ENCODE peak calls at places on chromosomes 5 and 9, in nine cellular contexts. One of them, this sample, is unnamed.

GRCh38 chr5:84215521-84215920 is 169.2 kb downstream of the EDIL3 start:
- DNase-seq in astrocyte: no peak
- DNase-seq in fibroblast of lung: no peak
- DNase-seq in AG04450: no peak
- DNase-seq in uterus: no peak
- DNase-seq in transverse colon: no peak
- DNase-seq in mammary epithelial cell: peak; percentile 57
- DNase-seq in tibial artery: no peak
- DNase-seq in A549: no peak
- DNase-seq in this sample: no peak

GRCh38 chr5:12392246-12392645 is 488.0 kb upstream of the CTNND2 start:
- DNase-seq in astrocyte: peak; percentile 53
- DNase-seq in fibroblast of lung: no peak
- DNase-seq in AG04450: no peak
- DNase-seq in uterus: no peak
- DNase-seq in transverse colon: no peak
- DNase-seq in mammary epithelial cell: no peak
- DNase-seq in tibial artery: no peak
- DNase-seq in A549: no peak
- DNase-seq in this sample: no peak

GRCh38 chr9:112112941-112113399 is 62.1 kb downstream of the SUSD1 start:
- DNase-seq in astrocyte: no peak
- DNase-seq in fibroblast of lung: peak; percentile 2
- DNase-seq in AG04450: no peak
- DNase-seq in uterus: no peak
- DNase-seq in transverse colon: peak; percentile 49
- DNase-seq in mammary epithelial cell: peak; percentile 85
- DNase-seq in tibial artery: no peak
- DNase-seq in A549: peak; percentile 51
- DNase-seq in this sample: peak; percentile 64

GRCh38 chr5:131944700-131945550 is 538 bp downstream of the MEIKIN start:
- DNase-seq in astrocyte: no peak
- DNase-seq in fibroblast of lung: no peak
- DNase-seq in AG04450: no peak
- DNase-seq in uterus: no peak
- DNase-seq in transverse colon: no peak
- DNase-seq in mammary epithelial cell: no peak
- DNase-seq in tibial artery: no peak
- DNase-seq in A549: no peak
- DNase-seq in this sample: no peak

GRCh38 chr5:150057511-150057910 is 28.8 kb downstream of the CSF1R start:
- DNase-seq in astrocyte: no peak
- DNase-seq in fibroblast of lung: no peak
- DNase-seq in AG04450: no peak
- DNase-seq in uterus: no peak
- DNase-seq in transverse colon: no peak
- DNase-seq in mammary epithelial cell: no peak
- DNase-seq in tibial artery: no peak
- DNase-seq in A549: no peak
- DNase-seq in this sample: no peak

GRCh38 chr9:118962426-118962825 is 406.8 kb downstream of the BRINP1 start:
- DNase-seq in astrocyte: peak; percentile 75
- DNase-seq in fibroblast of lung: no peak
- DNase-seq in AG04450: no peak
- DNase-seq in uterus: no peak
- DNase-seq in transverse colon: no peak
- DNase-seq in mammary epithelial cell: no peak
- DNase-seq in tibial artery: no peak
- DNase-seq in A549: no peak
- DNase-seq in this sample: no peak

GRCh38 chr5:148798786-148799185 is 27.6 kb upstream of the ADRB2 start:
- DNase-seq in astrocyte: no peak
- DNase-seq in fibroblast of lung: no peak
- DNase-seq in AG04450: no peak
- DNase-seq in uterus: no peak
- DNase-seq in transverse colon: no peak
- DNase-seq in mammary epithelial cell: no peak
- DNase-seq in tibial artery: no peak
- DNase-seq in A549: no peak
- DNase-seq in this sample: no peak

GRCh38 chr5:32059779-32060178 is 114.3 kb downstream of the GOLPH3 start:
- DNase-seq in astrocyte: peak; percentile 36
- DNase-seq in fibroblast of lung: no peak
- DNase-seq in AG04450: no peak
- DNase-seq in uterus: no peak
- DNase-seq in transverse colon: no peak
- DNase-seq in mammary epithelial cell: peak; percentile 94
- DNase-seq in tibial artery: no peak
- DNase-seq in A549: peak; percentile 64
- DNase-seq in this sample: no peak

GRCh38 chr5:176899296-176899891 is at the start of gene HK3:
- DNase-seq in astrocyte: no peak
- DNase-seq in fibroblast of lung: no peak
- DNase-seq in AG04450: no peak
- DNase-seq in uterus: no peak
- DNase-seq in transverse colon: no peak
- DNase-seq in mammary epithelial cell: no peak
- DNase-seq in tibial artery: no peak
- DNase-seq in A549: no peak
- DNase-seq in this sample: no peak

GRCh38 chr9:30982301-30982700 is 1402.1 kb upstream of the ACO1 start:
- DNase-seq in astrocyte: no peak
- DNase-seq in fibroblast of lung: no peak
- DNase-seq in AG04450: no peak
- DNase-seq in uterus: no peak
- DNase-seq in transverse colon: no peak
- DNase-seq in mammary epithelial cell: no peak
- DNase-seq in tibial artery: no peak
- DNase-seq in A549: no peak
- DNase-seq in this sample: no peak
- H3K4me3 ChIP-seq in astrocyte: no peak overlapping the region
- H3K4me3 ChIP-seq in fibroblast of lung: no peak overlapping the region
- H3K4me3 ChIP-seq in AG04450: no peak overlapping the region
- H3K4me3 ChIP-seq in uterus: no peak overlapping the region
- H3K4me3 ChIP-seq in transverse colon: no peak overlapping the region
- H3K4me3 ChIP-seq in mammary epithelial cell: no peak overlapping the region
- H3K4me3 ChIP-seq in tibial artery: no peak overlapping the region
- H3K4me3 ChIP-seq in A549: no peak overlapping the region
- H3K4me3 ChIP-seq in this sample: no peak overlapping the region

GRCh38 chr9:133715866-133716563 is 22.1 kb downstream of the SARDH start:
- DNase-seq in astrocyte: peak; percentile 21
- DNase-seq in fibroblast of lung: peak; percentile 31
- DNase-seq in AG04450: no peak
- DNase-seq in uterus: no peak
- DNase-seq in transverse colon: no peak
- DNase-seq in mammary epithelial cell: no peak
- DNase-seq in tibial artery: peak; percentile 62
- DNase-seq in A549: no peak
- DNase-seq in this sample: peak; percentile 27
- H3K27ac ChIP-seq in astrocyte: peak overlapping the region; percentile 79
- H3K27ac ChIP-seq in fibroblast of lung: peak overlapping the region; percentile 52
- H3K27ac ChIP-seq in AG04450: no peak overlapping the region
- H3K27ac ChIP-seq in uterus: no peak overlapping the region
- H3K27ac ChIP-seq in transverse colon: peak overlapping the region; percentile 19
- H3K27ac ChIP-seq in mammary epithelial cell: no peak overlapping the region
- H3K27ac ChIP-seq in tibial artery: no peak overlapping the region
- H3K27ac ChIP-seq in A549: no peak overlapping the region
- H3K27ac ChIP-seq in this sample: peak overlapping the region; percentile 93

DNA sequence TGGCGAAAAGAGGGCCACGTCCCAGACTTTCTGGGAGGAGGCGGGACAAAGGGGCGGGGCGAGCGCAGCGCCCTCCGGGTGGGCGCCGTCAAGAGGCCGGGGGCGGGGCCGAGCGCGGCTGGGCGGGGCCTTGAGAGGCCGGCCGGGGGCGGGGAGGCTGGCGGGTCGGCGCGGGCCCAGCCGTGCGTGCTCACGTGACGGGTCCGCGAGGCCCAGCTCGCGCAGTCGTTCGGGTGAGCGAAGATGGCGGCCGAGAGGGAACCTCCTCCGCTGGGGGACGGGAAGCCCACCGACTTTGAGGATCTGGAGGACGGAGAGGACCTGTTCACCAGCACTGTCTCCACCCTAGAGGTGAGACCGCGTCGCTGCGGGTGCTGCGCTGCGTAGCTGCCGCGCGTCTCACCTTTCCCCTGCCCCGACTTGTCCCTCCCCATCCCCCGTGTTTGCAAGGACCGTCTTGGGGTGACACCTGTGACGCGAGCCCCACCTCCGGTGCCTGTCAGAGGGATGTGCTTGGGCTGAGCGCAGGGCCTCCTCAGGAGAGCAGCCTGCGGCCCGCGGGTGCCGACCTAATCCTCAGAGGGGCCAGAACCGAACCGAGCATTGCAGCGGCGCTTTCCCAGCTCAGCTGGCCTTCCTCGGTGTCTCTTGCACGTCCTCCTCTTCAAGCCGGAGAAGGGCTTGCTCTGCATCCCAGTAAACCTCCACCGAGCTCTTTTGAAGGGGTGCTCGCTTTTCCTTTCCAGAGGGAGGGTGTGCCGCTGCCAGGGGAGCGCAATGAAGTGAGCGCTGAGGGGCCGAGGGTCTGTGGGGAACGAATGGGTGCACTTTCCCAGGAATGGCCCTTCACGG is at the start of gene SNX2:
- DNase-seq in astrocyte: peak; percentile 60
- DNase-seq in fibroblast of lung: peak; percentile 85
- DNase-seq in AG04450: peak; percentile 46
- DNase-seq in uterus: peak; percentile 91
- DNase-seq in transverse colon: peak; percentile 96
- DNase-seq in mammary epithelial cell: peak; percentile 78
- DNase-seq in tibial artery: peak; percentile 97
- DNase-seq in A549: peak; percentile 59
- DNase-seq in this sample: peak; percentile 78
- TF ChIP-seq CTCF in astrocyte: no peak
- TF ChIP-seq CTCF in fibroblast of lung: no peak
- TF ChIP-seq CTCF in AG04450: peak; percentile 14
- TF ChIP-seq CTCF in uterus: no peak
- TF ChIP-seq CTCF in transverse colon: peak; percentile 12
- TF ChIP-seq CTCF in mammary epithelial cell: peak; percentile 41
- TF ChIP-seq CTCF in tibial artery: peak; percentile 26
- TF ChIP-seq CTCF in A549: no peak
- TF ChIP-seq CTCF in this sample: peak; percentile 42

GRCh38 chr5:14153932-14154646 is 10.9 kb downstream of the TRIO start:
- DNase-seq in astrocyte: peak; percentile 87
- DNase-seq in fibroblast of lung: peak; percentile 85
- DNase-seq in AG04450: no peak
- DNase-seq in uterus: peak; percentile 81
- DNase-seq in transverse colon: peak; percentile 78
- DNase-seq in mammary epithelial cell: peak; percentile 58
- DNase-seq in tibial artery: peak; percentile 89
- DNase-seq in A549: no peak
- DNase-seq in this sample: peak; percentile 82
- H3K4me3 ChIP-seq in astrocyte: peak overlapping the region; percentile 18
- H3K4me3 ChIP-seq in fibroblast of lung: peak overlapping the region; percentile 19
- H3K4me3 ChIP-seq in AG04450: peak overlapping the region; percentile 39
- H3K4me3 ChIP-seq in uterus: no peak overlapping the region
- H3K4me3 ChIP-seq in transverse colon: no peak overlapping the region
- H3K4me3 ChIP-seq in mammary epithelial cell: no peak overlapping the region
- H3K4me3 ChIP-seq in tibial artery: no peak overlapping the region
- H3K4me3 ChIP-seq in A549: peak overlapping the region; percentile 6
- H3K4me3 ChIP-seq in this sample: peak overlapping the region; percentile 22

DNA sequence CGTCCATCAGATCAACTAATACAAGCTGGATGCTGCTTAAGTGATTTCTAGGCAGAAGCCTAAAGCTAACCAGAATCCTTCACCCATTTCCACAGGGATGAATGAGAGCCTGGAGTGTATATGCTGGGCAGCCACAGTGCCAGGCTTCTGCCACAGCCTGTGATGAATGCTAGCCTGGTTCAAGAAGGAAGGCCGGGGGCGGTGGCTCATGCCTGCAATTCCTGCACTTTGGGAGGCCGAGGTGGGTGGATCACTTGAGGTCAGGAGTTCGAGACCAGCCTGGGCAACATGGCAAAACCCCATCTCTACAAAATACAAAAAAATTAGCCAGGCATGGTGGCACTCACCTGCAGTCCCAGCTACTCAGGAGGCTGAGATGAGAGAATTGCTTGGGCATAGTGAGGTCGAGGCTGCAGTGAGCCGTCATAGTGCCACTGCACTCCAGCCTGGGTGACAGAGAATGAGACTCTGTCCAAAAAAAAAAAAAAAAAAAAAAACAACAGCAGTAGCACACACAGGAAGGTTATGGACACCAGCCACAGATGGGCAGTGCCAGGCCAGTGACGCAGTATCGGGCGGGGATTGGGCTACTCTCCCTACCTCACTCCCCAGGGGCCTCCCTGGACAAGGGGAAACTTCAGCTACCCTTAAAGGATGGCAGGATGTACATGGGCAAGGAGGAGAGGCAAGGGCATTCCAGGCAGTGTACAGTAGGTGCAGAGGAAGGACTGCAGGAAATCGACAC is 23.1 kb upstream of the HMCN2 start:
- DNase-seq in astrocyte: no peak
- DNase-seq in fibroblast of lung: no peak
- DNase-seq in AG04450: no peak
- DNase-seq in uterus: no peak
- DNase-seq in transverse colon: no peak
- DNase-seq in mammary epithelial cell: no peak
- DNase-seq in tibial artery: no peak
- DNase-seq in A549: no peak
- DNase-seq in this sample: no peak
- H3K27ac ChIP-seq in astrocyte: no peak overlapping the region
- H3K27ac ChIP-seq in fibroblast of lung: no peak overlapping the region
- H3K27ac ChIP-seq in AG04450: no peak overlapping the region
- H3K27ac ChIP-seq in uterus: no peak overlapping the region
- H3K27ac ChIP-seq in transverse colon: no peak overlapping the region
- H3K27ac ChIP-seq in mammary epithelial cell: no peak overlapping the region
- H3K27ac ChIP-seq in tibial artery: no peak overlapping the region
- H3K27ac ChIP-seq in A549: peak overlapping the region; percentile 60
- H3K27ac ChIP-seq in this sample: no peak overlapping the region

DNA sequence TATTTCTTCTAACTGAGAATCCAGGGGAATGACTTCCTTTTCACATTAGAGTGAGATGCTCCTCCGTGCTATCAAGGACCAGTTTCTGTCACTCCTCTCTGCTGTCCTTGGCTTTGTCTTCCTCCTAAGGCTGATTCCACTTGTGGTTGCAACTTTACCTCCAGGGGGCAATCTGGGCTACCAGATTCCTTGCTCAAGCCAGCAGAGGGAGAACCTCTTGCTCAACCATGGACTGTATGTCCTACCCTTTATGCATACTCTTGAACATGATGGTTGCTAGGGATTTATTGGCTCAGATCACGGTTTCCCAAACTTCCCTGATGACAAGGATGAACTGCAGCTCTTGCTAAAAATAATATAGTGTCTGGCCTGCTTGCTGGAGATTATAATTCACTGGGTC is 24.0 kb downstream of the NNT start:
- DNase-seq in astrocyte: no peak
- DNase-seq in fibroblast of lung: peak; percentile 79
- DNase-seq in AG04450: no peak
- DNase-seq in uterus: no peak
- DNase-seq in transverse colon: peak; percentile 15
- DNase-seq in mammary epithelial cell: peak; percentile 50
- DNase-seq in tibial artery: no peak
- DNase-seq in A549: peak; percentile 68
- DNase-seq in this sample: peak; percentile 62
- TF ChIP-seq CTCF in astrocyte: peak; percentile 50
- TF ChIP-seq CTCF in fibroblast of lung: peak; percentile 63
- TF ChIP-seq CTCF in AG04450: peak; percentile 76
- TF ChIP-seq CTCF in uterus: no peak
- TF ChIP-seq CTCF in transverse colon: peak; percentile 23
- TF ChIP-seq CTCF in mammary epithelial cell: peak; percentile 70
- TF ChIP-seq CTCF in tibial artery: peak; percentile 50
- TF ChIP-seq CTCF in A549: peak; percentile 46
- TF ChIP-seq CTCF in this sample: peak; percentile 91

GRCh38 chr5:92215116-92215515 is 832.0 kb upstream of the ARRDC3 start:
- DNase-seq in astrocyte: no peak
- DNase-seq in fibroblast of lung: no peak
- DNase-seq in AG04450: no peak
- DNase-seq in uterus: no peak
- DNase-seq in transverse colon: no peak
- DNase-seq in mammary epithelial cell: no peak
- DNase-seq in tibial artery: no peak
- DNase-seq in A549: no peak
- DNase-seq in this sample: no peak
- H3K4me3 ChIP-seq in astrocyte: no peak overlapping the region
- H3K4me3 ChIP-seq in fibroblast of lung: no peak overlapping the region
- H3K4me3 ChIP-seq in AG04450: no peak overlapping the region
- H3K4me3 ChIP-seq in uterus: no peak overlapping the region
- H3K4me3 ChIP-seq in transverse colon: no peak overlapping the region
- H3K4me3 ChIP-seq in mammary epithelial cell: no peak overlapping the region
- H3K4me3 ChIP-seq in tibial artery: no peak overlapping the region
- H3K4me3 ChIP-seq in A549: no peak overlapping the region
- H3K4me3 ChIP-seq in this sample: no peak overlapping the region

This sample was measured in brain microvascular endothelial cell.